ENCODE peak calls at places on chromosomes 12 and 14, in eight cellular contexts. One of them, this sample, is unnamed.

GRCh38 chr14:104865631-104866441 is 768 bp downstream of the CEP170B start:
- DNase-seq in HAP-1: peak
- DNase-seq in germinal center: peak
- DNase-seq in stimulated activated CD4-positive, alpha-beta T cell treated with anti-CD3 and anti-CD28 coated beads, Interleukin-2, amount 100 ng/mL, for 4 hours: peak
- DNase-seq in Ammon's horn: peak
- DNase-seq in EL: peak
- DNase-seq in fibroblast of the conjunctiva: peak
- DNase-seq in head of caudate nucleus: peak
- DNase-seq in this sample: no peak

GRCh38 chr14:104066279-104066678 is 19.2 kb upstream of the ASPG start:
- DNase-seq in fibroblast of the conjunctiva: no peak
- DNase-seq in head of caudate nucleus: no peak
- DNase-seq in Ammon's horn: no peak
- DNase-seq in stimulated activated CD4-positive, alpha-beta T cell treated with anti-CD3 and anti-CD28 coated beads, Interleukin-2, amount 100 ng/mL, for 4 hours: no peak
- DNase-seq in germinal center: no peak
- DNase-seq in EL: no peak
- DNase-seq in HAP-1: no peak
- DNase-seq in this sample: no peak

GRCh38 chr14:104344815-104345214 is 206.4 kb downstream of the KIF26A start:
- DNase-seq in fibroblast of the conjunctiva: no peak
- DNase-seq in stimulated activated CD4-positive, alpha-beta T cell treated with anti-CD3 and anti-CD28 coated beads, Interleukin-2, amount 100 ng/mL, for 4 hours: no peak
- DNase-seq in HAP-1: no peak
- DNase-seq in Ammon's horn: no peak
- DNase-seq in EL: no peak
- DNase-seq in head of caudate nucleus: no peak
- DNase-seq in germinal center: no peak
- DNase-seq in this sample: no peak

GRCh38 chr12:27807063-27807703 is 27.1 kb upstream of the MANSC4 start:
- DNase-seq in EL: no peak
- DNase-seq in fibroblast of the conjunctiva: no peak
- DNase-seq in germinal center: no peak
- DNase-seq in head of caudate nucleus: no peak
- DNase-seq in HAP-1: no peak
- DNase-seq in stimulated activated CD4-positive, alpha-beta T cell treated with anti-CD3 and anti-CD28 coated beads, Interleukin-2, amount 100 ng/mL, for 4 hours: peak
- DNase-seq in Ammon's horn: no peak
- DNase-seq in this sample: no peak

GRCh38 chr14:68585690-68586089 is 207.2 kb downstream of the ZFP36L1 start:
- DNase-seq in germinal center: no peak
- DNase-seq in EL: no peak
- DNase-seq in fibroblast of the conjunctiva: peak
- DNase-seq in stimulated activated CD4-positive, alpha-beta T cell treated with anti-CD3 and anti-CD28 coated beads, Interleukin-2, amount 100 ng/mL, for 4 hours: no peak
- DNase-seq in HAP-1: no peak
- DNase-seq in Ammon's horn: peak
- DNase-seq in head of caudate nucleus: peak
- DNase-seq in this sample: no peak

GRCh38 chr12:111408686-111409402 is 3.1 kb downstream of the SH2B3 start:
- DNase-seq in Ammon's horn: no peak
- DNase-seq in HAP-1: no peak
- DNase-seq in EL: no peak
- DNase-seq in fibroblast of the conjunctiva: no peak
- DNase-seq in germinal center: no peak
- DNase-seq in stimulated activated CD4-positive, alpha-beta T cell treated with anti-CD3 and anti-CD28 coated beads, Interleukin-2, amount 100 ng/mL, for 4 hours: no peak
- DNase-seq in head of caudate nucleus: no peak
- DNase-seq in this sample: no peak

GRCh38 chr12:112792306-112792705 is 758 bp downstream of the RPH3A start:
- DNase-seq in EL: no peak
- DNase-seq in stimulated activated CD4-positive, alpha-beta T cell treated with anti-CD3 and anti-CD28 coated beads, Interleukin-2, amount 100 ng/mL, for 4 hours: no peak
- DNase-seq in head of caudate nucleus: no peak
- DNase-seq in fibroblast of the conjunctiva: no peak
- DNase-seq in Ammon's horn: no peak
- DNase-seq in HAP-1: no peak
- DNase-seq in germinal center: no peak
- DNase-seq in this sample: no peak

GRCh38 chr14:89720741-89721315 is 233.7 kb downstream of the EFCAB11 start:
- DNase-seq in head of caudate nucleus: peak
- DNase-seq in Ammon's horn: peak
- DNase-seq in stimulated activated CD4-positive, alpha-beta T cell treated with anti-CD3 and anti-CD28 coated beads, Interleukin-2, amount 100 ng/mL, for 4 hours: peak
- DNase-seq in HAP-1: no peak
- DNase-seq in fibroblast of the conjunctiva: no peak
- DNase-seq in EL: no peak
- DNase-seq in germinal center: peak
- DNase-seq in this sample: peak

GRCh38 chr12:109451400-109451799 is 25.7 kb downstream of the KCTD10 start:
- DNase-seq in EL: no peak
- DNase-seq in HAP-1: no peak
- DNase-seq in germinal center: no peak
- DNase-seq in Ammon's horn: no peak
- DNase-seq in fibroblast of the conjunctiva: no peak
- DNase-seq in head of caudate nucleus: no peak
- DNase-seq in stimulated activated CD4-positive, alpha-beta T cell treated with anti-CD3 and anti-CD28 coated beads, Interleukin-2, amount 100 ng/mL, for 4 hours: no peak
- DNase-seq in this sample: no peak

GRCh38 chr12:49017764-49018281 is 753 bp downstream of the PRKAG1 start:
- DNase-seq in stimulated activated CD4-positive, alpha-beta T cell treated with anti-CD3 and anti-CD28 coated beads, Interleukin-2, amount 100 ng/mL, for 4 hours: no peak
- DNase-seq in germinal center: no peak
- DNase-seq in HAP-1: no peak
- DNase-seq in fibroblast of the conjunctiva: no peak
- DNase-seq in Ammon's horn: no peak
- DNase-seq in head of caudate nucleus: peak
- DNase-seq in EL: peak
- DNase-seq in this sample: no peak

GRCh38 chr12:66453111-66453510 is 150.8 kb downstream of the HELB start:
- DNase-seq in germinal center: no peak
- DNase-seq in EL: no peak
- DNase-seq in head of caudate nucleus: no peak
- DNase-seq in HAP-1: no peak
- DNase-seq in fibroblast of the conjunctiva: no peak
- DNase-seq in Ammon's horn: no peak
- DNase-seq in stimulated activated CD4-positive, alpha-beta T cell treated with anti-CD3 and anti-CD28 coated beads, Interleukin-2, amount 100 ng/mL, for 4 hours: no peak
- DNase-seq in this sample: no peak

GRCh38 chr12:11805680-11806079 is 156.2 kb downstream of the ETV6 start:
- DNase-seq in Ammon's horn: no peak
- DNase-seq in fibroblast of the conjunctiva: no peak
- DNase-seq in stimulated activated CD4-positive, alpha-beta T cell treated with anti-CD3 and anti-CD28 coated beads, Interleukin-2, amount 100 ng/mL, for 4 hours: no peak
- DNase-seq in HAP-1: no peak
- DNase-seq in germinal center: no peak
- DNase-seq in head of caudate nucleus: no peak
- DNase-seq in EL: no peak
- DNase-seq in this sample: no peak

GRCh38 chr12:6884539-6884938 is 11.4 kb upstream of the SPSB2 start:
- DNase-seq in EL: no peak
- DNase-seq in HAP-1: peak
- DNase-seq in fibroblast of the conjunctiva: no peak
- DNase-seq in head of caudate nucleus: no peak
- DNase-seq in germinal center: no peak
- DNase-seq in Ammon's horn: no peak
- DNase-seq in stimulated activated CD4-positive, alpha-beta T cell treated with anti-CD3 and anti-CD28 coated beads, Interleukin-2, amount 100 ng/mL, for 4 hours: no peak
- DNase-seq in this sample: no peak

GRCh38 chr14:74501135-74501614 is 7.6 kb downstream of the ISCA2 start:
- DNase-seq in germinal center: no peak
- DNase-seq in stimulated activated CD4-positive, alpha-beta T cell treated with anti-CD3 and anti-CD28 coated beads, Interleukin-2, amount 100 ng/mL, for 4 hours: no peak
- DNase-seq in head of caudate nucleus: peak
- DNase-seq in Ammon's horn: peak
- DNase-seq in fibroblast of the conjunctiva: peak
- DNase-seq in EL: peak
- DNase-seq in HAP-1: peak
- DNase-seq in this sample: no peak

GRCh38 chr12:58703911-58704310 is 216.4 kb downstream of the LRIG3 start:
- DNase-seq in EL: no peak
- DNase-seq in HAP-1: no peak
- DNase-seq in fibroblast of the conjunctiva: peak
- DNase-seq in Ammon's horn: no peak
- DNase-seq in stimulated activated CD4-positive, alpha-beta T cell treated with anti-CD3 and anti-CD28 coated beads, Interleukin-2, amount 100 ng/mL, for 4 hours: no peak
- DNase-seq in head of caudate nucleus: no peak
- DNase-seq in germinal center: no peak
- DNase-seq in this sample: no peak

GRCh38 chr12:24560867-24561266 is 388.0 kb downstream of the BCAT1 start:
- DNase-seq in stimulated activated CD4-positive, alpha-beta T cell treated with anti-CD3 and anti-CD28 coated beads, Interleukin-2, amount 100 ng/mL, for 4 hours: no peak
- DNase-seq in HAP-1: peak
- DNase-seq in Ammon's horn: peak
- DNase-seq in head of caudate nucleus: no peak
- DNase-seq in fibroblast of the conjunctiva: no peak
- DNase-seq in germinal center: no peak
- DNase-seq in EL: no peak
- DNase-seq in this sample: no peak

GRCh38 chr14:72738181-72738611 is 155.7 kb downstream of the DPF3 start:
- DNase-seq in head of caudate nucleus: no peak
- DNase-seq in germinal center: no peak
- DNase-seq in fibroblast of the conjunctiva: no peak
- DNase-seq in EL: peak
- DNase-seq in Ammon's horn: no peak
- DNase-seq in HAP-1: no peak
- DNase-seq in stimulated activated CD4-positive, alpha-beta T cell treated with anti-CD3 and anti-CD28 coated beads, Interleukin-2, amount 100 ng/mL, for 4 hours: no peak
- DNase-seq in this sample: no peak

GRCh38 chr12:14995583-14996425 is 23.0 kb downstream of the PDE6H start:
- DNase-seq in germinal center: peak
- DNase-seq in fibroblast of the conjunctiva: peak
- DNase-seq in head of caudate nucleus: no peak
- DNase-seq in Ammon's horn: peak
- DNase-seq in HAP-1: peak
- DNase-seq in stimulated activated CD4-positive, alpha-beta T cell treated with anti-CD3 and anti-CD28 coated beads, Interleukin-2, amount 100 ng/mL, for 4 hours: no peak
- DNase-seq in EL: peak
- DNase-seq in this sample: no peak

GRCh38 chr14:104087981-104088850 is 2.7 kb downstream of the ASPG start:
- DNase-seq in head of caudate nucleus: no peak
- DNase-seq in germinal center: no peak
- DNase-seq in HAP-1: no peak
- DNase-seq in stimulated activated CD4-positive, alpha-beta T cell treated with anti-CD3 and anti-CD28 coated beads, Interleukin-2, amount 100 ng/mL, for 4 hours: no peak
- DNase-seq in EL: no peak
- DNase-seq in Ammon's horn: no peak
- DNase-seq in fibroblast of the conjunctiva: no peak
- DNase-seq in this sample: no peak

GRCh38 chr14:95106966-95107365 is 50.4 kb downstream of the DICER1 start:
- DNase-seq in EL: no peak
- DNase-seq in HAP-1: no peak
- DNase-seq in germinal center: no peak
- DNase-seq in head of caudate nucleus: no peak
- DNase-seq in stimulated activated CD4-positive, alpha-beta T cell treated with anti-CD3 and anti-CD28 coated beads, Interleukin-2, amount 100 ng/mL, for 4 hours: no peak
- DNase-seq in Ammon's horn: no peak
- DNase-seq in fibroblast of the conjunctiva: no peak
- DNase-seq in this sample: no peak

GRCh38 chr14:70907996-70908917 is 998 bp downstream of the PCNX1 start:
- DNase-seq in EL: peak
- DNase-seq in Ammon's horn: peak
- DNase-seq in stimulated activated CD4-positive, alpha-beta T cell treated with anti-CD3 and anti-CD28 coated beads, Interleukin-2, amount 100 ng/mL, for 4 hours: peak
- DNase-seq in germinal center: peak
- DNase-seq in head of caudate nucleus: peak
- DNase-seq in HAP-1: peak
- DNase-seq in fibroblast of the conjunctiva: peak
- DNase-seq in this sample: peak

GRCh38 chr14:89139404-89140247 is 277.4 kb downstream of the FOXN3 start:
- DNase-seq in Ammon's horn: no peak
- DNase-seq in head of caudate nucleus: no peak
- DNase-seq in EL: no peak
- DNase-seq in fibroblast of the conjunctiva: no peak
- DNase-seq in germinal center: no peak
- DNase-seq in stimulated activated CD4-positive, alpha-beta T cell treated with anti-CD3 and anti-CD28 coated beads, Interleukin-2, amount 100 ng/mL, for 4 hours: no peak
- DNase-seq in HAP-1: peak
- DNase-seq in this sample: no peak

GRCh38 chr12:113467514-113468364 is 3.9 kb downstream of the LHX5 start:
- DNase-seq in stimulated activated CD4-positive, alpha-beta T cell treated with anti-CD3 and anti-CD28 coated beads, Interleukin-2, amount 100 ng/mL, for 4 hours: no peak
- DNase-seq in germinal center: no peak
- DNase-seq in HAP-1: no peak
- DNase-seq in head of caudate nucleus: no peak
- DNase-seq in fibroblast of the conjunctiva: no peak
- DNase-seq in EL: no peak
- DNase-seq in Ammon's horn: no peak
- DNase-seq in this sample: no peak

GRCh38 chr12:4112734-4113396 is 160.7 kb upstream of the CCND2 start:
- DNase-seq in stimulated activated CD4-positive, alpha-beta T cell treated with anti-CD3 and anti-CD28 coated beads, Interleukin-2, amount 100 ng/mL, for 4 hours: no peak
- DNase-seq in germinal center: no peak
- DNase-seq in head of caudate nucleus: no peak
- DNase-seq in Ammon's horn: no peak
- DNase-seq in fibroblast of the conjunctiva: no peak
- DNase-seq in EL: no peak
- DNase-seq in HAP-1: no peak
- DNase-seq in this sample: no peak

GRCh38 chr14:89429206-89430091 is 12.4 kb upstream of the FOXN3 start:
- DNase-seq in fibroblast of the conjunctiva: no peak
- DNase-seq in EL: no peak
- DNase-seq in HAP-1: peak
- DNase-seq in Ammon's horn: peak
- DNase-seq in germinal center: no peak
- DNase-seq in head of caudate nucleus: no peak
- DNase-seq in stimulated activated CD4-positive, alpha-beta T cell treated with anti-CD3 and anti-CD28 coated beads, Interleukin-2, amount 100 ng/mL, for 4 hours: no peak
- DNase-seq in this sample: no peak

GRCh38 chr12:62484234-62484633 is 17.6 kb downstream of the MON2 start:
- DNase-seq in stimulated activated CD4-positive, alpha-beta T cell treated with anti-CD3 and anti-CD28 coated beads, Interleukin-2, amount 100 ng/mL, for 4 hours: no peak
- DNase-seq in head of caudate nucleus: no peak
- DNase-seq in EL: peak
- DNase-seq in Ammon's horn: no peak
- DNase-seq in fibroblast of the conjunctiva: no peak
- DNase-seq in HAP-1: no peak
- DNase-seq in germinal center: no peak
- DNase-seq in this sample: no peak

GRCh38 chr12:95516757-95517156 is 34.5 kb downstream of the USP44 start:
- DNase-seq in EL: no peak
- DNase-seq in Ammon's horn: no peak
- DNase-seq in stimulated activated CD4-positive, alpha-beta T cell treated with anti-CD3 and anti-CD28 coated beads, Interleukin-2, amount 100 ng/mL, for 4 hours: no peak
- DNase-seq in HAP-1: no peak
- DNase-seq in head of caudate nucleus: no peak
- DNase-seq in germinal center: no peak
- DNase-seq in fibroblast of the conjunctiva: no peak
- DNase-seq in this sample: no peak

GRCh38 chr12:15706010-15706676 is 83.0 kb downstream of the EPS8 start:
- DNase-seq in germinal center: no peak
- DNase-seq in head of caudate nucleus: no peak
- DNase-seq in Ammon's horn: no peak
- DNase-seq in EL: no peak
- DNase-seq in fibroblast of the conjunctiva: no peak
- DNase-seq in HAP-1: no peak
- DNase-seq in stimulated activated CD4-positive, alpha-beta T cell treated with anti-CD3 and anti-CD28 coated beads, Interleukin-2, amount 100 ng/mL, for 4 hours: no peak
- DNase-seq in this sample: no peak

GRCh38 chr14:22268875-22269274 is 320.1 kb downstream of the DAD1 start:
- DNase-seq in head of caudate nucleus: no peak
- DNase-seq in EL: peak
- DNase-seq in germinal center: no peak
- DNase-seq in stimulated activated CD4-positive, alpha-beta T cell treated with anti-CD3 and anti-CD28 coated beads, Interleukin-2, amount 100 ng/mL, for 4 hours: no peak
- DNase-seq in Ammon's horn: no peak
- DNase-seq in HAP-1: no peak
- DNase-seq in fibroblast of the conjunctiva: no peak
- DNase-seq in this sample: no peak